ENCODE peak calls at places on chromosomes 13 and 19, in four cellular contexts. A is stimulated activated CD8-positive, alpha-beta memory T cell treated with anti-CD3 and anti-CD28 coated beads, Interleukin-15, amount 100 ng/mL, for 24 hours; F is brain microvascular endothelial cell; M is head of caudate nucleus. X is an unnamed sample.

GRCh38 chr19:1333789-1334188 is 48.1 kb downstream of the EFNA2 start:
- DNase-seq in A (no peak), F (no peak), M (peak), X (no peak)

GRCh38 chr13:55571237-55571867 is 1569.4 kb upstream of the PRR20A start:
- DNase-seq in A (no peak), F (no peak), M (no peak), X (no peak)

GRCh38 chr19:15283141-15283885 is 49.0 kb downstream of the BRD4 start:
- DNase-seq in A (no peak), F (peak), M (peak), X (no peak)

GRCh38 chr13:44267966-44268365 is 105.7 kb upstream of the SERP2 start:
- DNase-seq in A (no peak), F (peak), M (no peak), X (no peak)

GRCh38 chr19:31354919-31355318 is 5.7 kb upstream of the TSHZ3 start:
- DNase-seq in A (no peak), F (no peak), M (no peak), X (no peak)

GRCh38 chr13:114107686-114108081 is 24.7 kb downstream of the RASA3 start:
- DNase-seq in A (no peak), F (peak), M (peak), X (no peak)

GRCh38 chr13:30376426-30377311 is 45.6 kb upstream of the UBE2L5 start:
- DNase-seq in A (peak), F (no peak), M (no peak), X (no peak)

GRCh38 chr13:108120332-108120731 is 95.0 kb downstream of the LIG4 start:
- DNase-seq in A (no peak), F (no peak), M (no peak), X (no peak)

GRCh38 chr13:43223206-43223605 is 199.8 kb downstream of the DNAJC15 start:
- DNase-seq in A (no peak), F (no peak), M (no peak), X (no peak)

GRCh38 chr13:79365981-79366380 is 40.1 kb downstream of the RBM26 start:
- DNase-seq in A (no peak), F (no peak), M (no peak), X (no peak)

GRCh38 chr19:11200931-11201330 is 3.6 kb upstream of the KANK2 start:
- DNase-seq in A (no peak), F (no peak), M (no peak), X (no peak)

GRCh38 chr19:18683109-18683954 is at the start of gene CRTC1:
- DNase-seq in A (peak), F (peak), M (peak), X (peak)

GRCh38 chr13:51112771-51113170 is 1.7 kb upstream of the C13orf42 start:
- DNase-seq in A (no peak), F (no peak), M (no peak), X (no peak)

GRCh38 chr13:52599037-52599852 is 43.0 kb upstream of the HNRNPA1L2 start:
- DNase-seq in A (no peak), F (peak), M (no peak), X (peak)

GRCh38 chr13:100673376-100673830 is 1.2 kb downstream of the TMTC4 start:
- DNase-seq in A (peak), F (no peak), M (no peak), X (no peak)

GRCh38 chr19:38805180-38805579 is 7.6 kb downstream of the LGALS4 start:
- DNase-seq in A (no peak), F (no peak), M (no peak), X (no peak)

GRCh38 chr19:51365211-51366049 is 758 bp downstream of the ETFB start:
- DNase-seq in A (no peak), F (peak), M (peak), X (peak)